ENCODE peak calls at places on chromosome 11, in six cellular contexts. X is left ventricle myocardium inferior, W is fibroblast of mammary gland, K is tibial nerve, I is mucosa of descending colon, V is ovary. A is an unnamed sample.

GRCh38 chr11:107801641-107802040 is 56.9 kb downstream of the SLC35F2 start:
- DNase-seq in X (no peak), W (no peak), K (no peak), I (no peak), V (no peak), A (no peak)

GRCh38 chr11:45423036-45423435 is 136.9 kb upstream of the SYT13 start:
- DNase-seq in X (no peak), W (no peak), K (no peak), I (no peak), V (no peak), A (peak)

GRCh38 chr11:93784935-93785360 is 866 bp downstream of the MED17 start:
- DNase-seq in X (no peak), W (no peak), K (no peak), I (no peak), V (no peak), A (no peak)

GRCh38 chr11:63623513-63624140 is 9.4 kb upstream of the PLAAT3 start:
- DNase-seq in X (no peak), W (no peak), K (no peak), I (no peak), V (no peak), A (no peak)

GRCh38 chr11:36354221-36355003 is 58.3 kb downstream of the PRR5L start:
- DNase-seq in X (no peak), W (no peak), K (no peak), I (no peak), V (no peak), A (no peak)

GRCh38 chr11:30423886-30424285 is 101.0 kb downstream of the ARL14EP start:
- DNase-seq in X (no peak), W (no peak), K (no peak), I (no peak), V (no peak), A (no peak)

GRCh38 chr11:102683277-102683676 is 22.3 kb downstream of the MMP27 start:
- DNase-seq in X (no peak), W (no peak), K (no peak), I (no peak), V (no peak), A (no peak)

GRCh38 chr11:17421781-17422180 is 33.3 kb upstream of the KCNJ11 start:
- DNase-seq in X (no peak), W (no peak), K (no peak), I (no peak), V (no peak), A (no peak)

GRCh38 chr11:64058494-64058893 is 22.8 kb downstream of the FLRT1 start:
- DNase-seq in X (peak), W (no peak), K (no peak), I (no peak), V (no peak), A (no peak)

GRCh38 chr11:19367051-19367709 is 126.4 kb upstream of the E2F8 start:
- DNase-seq in X (no peak), W (peak), K (no peak), I (no peak), V (no peak), A (peak)

GRCh38 chr11:38582151-38582550 is 1984.1 kb upstream of the RAG2 start:
- DNase-seq in X (no peak), W (no peak), K (no peak), I (no peak), V (no peak), A (no peak)

GRCh38 chr11:119714189-119714588 is 14.8 kb downstream of the NECTIN1 start:
- DNase-seq in X (no peak), W (no peak), K (no peak), I (peak), V (no peak), A (no peak)

GRCh38 chr11:116329354-116330090 is 443.3 kb downstream of the BUD13 start:
- DNase-seq in X (no peak), W (no peak), K (no peak), I (no peak), V (no peak), A (no peak)

GRCh38 chr11:27995082-27995481 is 112.9 kb downstream of the KIF18A start:
- DNase-seq in X (no peak), W (peak), K (no peak), I (no peak), V (no peak), A (no peak)

GRCh38 chr11:48193876-48194275 is 22.7 kb upstream of the OR4B1 start:
- DNase-seq in X (no peak), W (peak), K (no peak), I (no peak), V (no peak), A (no peak)

GRCh38 chr11:77183421-77183984 is 55.5 kb downstream of the MYO7A start:
- DNase-seq in X (no peak), W (no peak), K (no peak), I (peak), V (no peak), A (no peak)

GRCh38 chr11:78952188-78952587 is 377.5 kb upstream of the NARS2 start:
- DNase-seq in X (no peak), W (no peak), K (no peak), I (no peak), V (no peak), A (no peak)

GRCh38 chr11:79783833-79784232 is 343.0 kb upstream of the TENM4 start:
- DNase-seq in X (no peak), W (no peak), K (no peak), I (no peak), V (no peak), A (no peak)

GRCh38 chr11:70672991-70673670 is 274.8 kb downstream of the CTTN start:
- DNase-seq in X (no peak), W (no peak), K (no peak), I (no peak), V (no peak), A (no peak)

GRCh38 chr11:2555891-2556290 is 111.1 kb downstream of the KCNQ1 start:
- DNase-seq in X (no peak), W (no peak), K (peak), I (peak), V (no peak), A (no peak)

GRCh38 chr11:112507281-112507680 is 246.6 kb upstream of the PLET1 start:
- DNase-seq in X (no peak), W (no peak), K (no peak), I (no peak), V (no peak), A (no peak)

GRCh38 chr11:64643927-64644326 is 52.9 kb downstream of the SLC22A12 start:
- DNase-seq in X (no peak), W (no peak), K (no peak), I (no peak), V (no peak), A (no peak)

GRCh38 chr11:71425409-71425808 is 22.8 kb downstream of the DHCR7 start:
- DNase-seq in X (no peak), W (no peak), K (no peak), I (no peak), V (no peak), A (no peak)

GRCh38 chr11:100883860-100884259 is 196.8 kb downstream of the ARHGAP42 start:
- DNase-seq in X (no peak), W (no peak), K (no peak), I (no peak), V (no peak), A (no peak)

GRCh38 chr11:111019449-111019848 is 226.1 kb upstream of the POU2AF2 start:
- DNase-seq in X (no peak), W (no peak), K (no peak), I (no peak), V (no peak), A (no peak)

GRCh38 chr11:111021131-111021530 is 224.4 kb upstream of the POU2AF2 start:
- DNase-seq in X (no peak), W (no peak), K (no peak), I (no peak), V (no peak), A (no peak)

GRCh38 chr11:111019931-111020381 is 225.6 kb upstream of the POU2AF2 start:
- DNase-seq in X (no peak), W (peak), K (no peak), I (no peak), V (no peak), A (no peak)

DNA sequence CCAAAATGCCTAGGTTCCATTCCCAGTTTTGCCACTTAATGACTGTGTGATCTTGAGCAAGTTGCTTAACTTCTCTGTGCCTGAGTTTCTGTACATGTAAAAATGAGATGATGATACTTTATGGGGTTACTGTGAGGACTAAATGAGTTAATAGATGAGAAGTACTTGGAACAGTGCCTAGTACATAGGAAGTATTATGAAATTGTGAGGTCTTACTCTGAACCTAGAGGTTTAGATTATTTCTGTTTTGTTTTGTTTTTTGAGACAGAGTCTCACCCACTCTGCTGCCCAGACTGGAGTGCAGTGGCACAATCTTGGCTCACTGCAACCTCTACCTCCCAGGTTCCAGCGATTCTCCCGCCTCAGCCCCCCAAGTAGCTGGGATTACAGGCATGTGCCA is 227.0 kb upstream of the POU2AF2 start:
- DNase-seq in X (no peak), W (peak), K (no peak), I (no peak), V (no peak), A (no peak)
- TF ChIP-seq CTCF in X (no peak), W (no peak), K (no peak), I (no peak), V (no peak), A (no peak)

GRCh38 chr11:69014936-69015549 is 2.0 kb upstream of the MRGPRF start:
- DNase-seq in X (no peak), W (no peak), K (no peak), I (no peak), V (peak), A (no peak)

GRCh38 chr11:69014084-69014935 is 1.3 kb upstream of the MRGPRF start:
- DNase-seq in X (peak), W (no peak), K (peak), I (peak), V (peak), A (no peak)

GRCh38 chr11:69012092-69013008 is 696 bp downstream of the MRGPRF start:
- DNase-seq in X (no peak), W (peak), K (no peak), I (no peak), V (peak), A (no peak)

GRCh38 chr11:69011624-69012091 is 1.4 kb downstream of the MRGPRF start:
- DNase-seq in X (no peak), W (no peak), K (no peak), I (no peak), V (no peak), A (peak)

DNA sequence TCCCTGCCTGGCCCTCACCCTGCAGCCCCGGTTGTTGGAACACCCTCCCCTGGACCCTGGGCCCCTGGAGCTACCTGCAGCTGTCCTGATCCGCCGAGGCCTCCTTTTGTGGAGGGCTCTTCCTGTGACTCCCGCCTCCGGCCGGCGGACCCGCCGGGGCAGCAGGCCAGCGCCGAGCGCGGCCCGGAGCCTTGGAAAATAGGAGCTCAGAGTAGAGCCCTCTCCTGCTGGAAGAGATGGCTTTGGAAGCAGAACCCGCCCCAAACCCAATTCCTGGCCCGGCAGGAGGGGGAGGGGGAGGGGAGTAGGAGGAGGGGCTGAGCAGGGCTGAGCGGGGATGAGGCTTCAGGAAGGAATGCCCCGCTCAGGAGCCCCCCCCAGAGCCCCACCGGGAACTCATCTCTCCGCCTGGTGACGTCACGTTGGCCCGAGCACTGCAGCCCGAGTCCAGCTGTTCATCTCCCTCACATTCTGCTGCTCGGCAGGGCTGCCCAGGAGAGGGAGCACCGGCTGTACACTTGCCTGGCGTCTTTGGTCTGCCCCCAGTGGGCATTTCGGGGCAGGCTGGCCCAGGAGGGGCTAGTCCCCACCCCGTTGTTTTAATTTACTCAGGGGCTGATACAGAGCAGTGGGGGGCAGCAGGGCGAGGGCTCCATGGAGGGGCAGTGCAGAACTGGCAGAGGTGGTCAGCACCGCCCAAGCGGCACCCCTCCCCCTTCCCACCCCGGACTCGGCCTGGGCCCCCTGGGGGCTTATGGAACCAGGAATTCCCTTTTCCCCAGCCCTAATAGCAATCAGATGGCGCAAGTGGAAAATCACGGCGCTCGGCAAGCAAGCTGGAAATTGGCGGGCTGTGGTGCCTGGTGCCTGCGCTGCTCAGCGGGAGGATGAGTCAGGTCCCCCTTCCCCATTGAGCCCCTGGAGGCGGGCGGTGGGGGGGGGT is at the start of gene MRGPRF:
- DNase-seq in X (peak), W (peak), K (peak), I (peak), V (peak), A (peak)
- TF ChIP-seq CTCF in X (peak), W (peak), K (peak), I (no peak), V (peak), A (peak)

DNA sequence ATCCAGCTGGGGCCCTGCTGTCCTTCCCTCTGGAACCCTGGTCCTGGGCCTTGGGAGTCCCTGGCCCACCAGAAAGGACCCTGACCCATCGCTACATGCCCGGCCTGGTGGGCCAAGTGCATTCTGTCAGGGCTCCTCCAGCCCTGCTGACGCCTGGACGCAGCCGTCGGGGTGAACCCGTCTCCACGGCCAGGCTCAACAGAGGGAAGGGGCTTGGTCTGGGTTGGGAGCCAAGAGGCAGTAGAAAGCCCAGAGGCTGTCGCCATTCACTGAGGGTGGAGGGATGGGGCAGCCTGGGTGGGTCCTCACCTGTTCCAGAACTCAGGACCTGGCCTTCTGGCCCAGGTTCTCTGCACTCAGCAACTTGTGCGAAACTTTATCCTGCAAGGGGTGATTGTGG is 39.0 kb downstream of the TOLLIP start:
- DNase-seq in X (no peak), W (no peak), K (no peak), I (peak), V (no peak), A (peak)
- TF ChIP-seq CTCF in X (no peak), W (no peak), K (no peak), I (no peak), V (no peak), A (no peak)

GRCh38 chr11:61581030-61581928 is at the start of gene SYT7:
- DNase-seq in X (peak), W (peak), K (peak), I (peak), V (peak), A (peak)
- TF ChIP-seq CTCF in X (peak), W (no peak), K (no peak), I (no peak), V (peak), A (peak)

DNA sequence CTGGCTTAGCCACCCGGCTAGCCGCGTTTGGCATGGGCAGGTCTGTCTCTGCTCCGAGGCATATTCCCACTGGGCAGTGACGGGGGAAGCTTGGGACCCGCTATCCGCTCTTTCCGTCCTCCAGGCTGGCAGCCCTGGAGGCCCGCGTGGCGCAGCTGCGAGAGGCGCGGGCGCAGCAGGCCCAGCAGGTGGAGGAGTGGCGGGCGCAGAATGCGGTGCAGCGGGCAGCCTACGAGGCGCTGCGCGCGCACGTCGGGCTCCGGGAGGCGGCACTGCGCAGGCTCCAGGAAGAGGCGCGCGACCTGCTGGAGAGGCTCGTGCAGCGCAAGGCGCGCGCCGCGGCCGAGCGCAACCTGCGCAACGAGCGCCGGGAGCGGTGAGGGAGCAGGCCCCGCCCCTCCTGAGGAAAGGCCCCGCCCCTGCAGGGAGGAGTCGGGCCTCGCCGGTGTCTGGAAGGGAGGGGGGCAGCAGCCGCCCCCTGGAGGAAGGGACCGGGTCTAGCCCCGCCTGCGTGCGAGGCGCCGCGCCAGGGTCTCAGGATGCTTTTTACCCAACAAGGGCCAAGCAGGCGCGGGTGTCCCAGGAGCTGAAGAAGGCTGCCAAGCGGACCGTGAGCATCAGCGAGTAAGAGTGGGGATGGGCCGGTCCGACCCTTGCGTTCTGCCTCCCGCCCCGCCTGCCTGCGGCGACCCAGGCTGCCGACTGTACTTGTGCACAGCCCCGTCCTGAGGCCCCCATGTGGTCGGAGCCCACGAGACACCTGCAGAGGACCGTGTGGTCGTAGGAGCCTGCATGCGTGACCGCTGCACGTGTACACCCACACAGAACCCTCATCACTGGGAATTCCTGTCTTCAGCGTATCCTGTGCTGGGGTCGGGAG is 7.9 kb downstream of the ATG16L2 start:
- DNase-seq in X (peak), W (peak), K (peak), I (peak), V (peak), A (peak)
- TF ChIP-seq CTCF in X (peak), W (no peak), K (no peak), I (no peak), V (peak), A (no peak)